ENCODE peak calls at places on chromosomes 12 and 14, in six cellular contexts. One of them, this sample, is unnamed.

GRCh38 chr12:106345739-106346138 is 11.8 kb upstream of the POLR3B start:
- DNase-seq in right cardiac atrium: no peak
- DNase-seq in KBM-7: peak
- DNase-seq in fibroblast of the aortic adventitia: peak
- DNase-seq in T follicular helper cell: no peak
- DNase-seq in stimulated activated CD4-positive, alpha-beta T cell treated with anti-CD3 and anti-CD28 coated beads, TNF-alpha, amount 100 ng/mL, for 4 hours: no peak
- DNase-seq in this sample: no peak

GRCh38 chr14:104749111-104749649 is 3.8 kb upstream of the SIVA1 start:
- DNase-seq in fibroblast of the aortic adventitia: peak
- DNase-seq in T follicular helper cell: no peak
- DNase-seq in right cardiac atrium: peak
- DNase-seq in stimulated activated CD4-positive, alpha-beta T cell treated with anti-CD3 and anti-CD28 coated beads, TNF-alpha, amount 100 ng/mL, for 4 hours: no peak
- DNase-seq in KBM-7: no peak
- DNase-seq in this sample: no peak

GRCh38 chr12:108482717-108483212 is 32.3 kb upstream of the FICD start:
- DNase-seq in right cardiac atrium: no peak
- DNase-seq in T follicular helper cell: no peak
- DNase-seq in KBM-7: no peak
- DNase-seq in stimulated activated CD4-positive, alpha-beta T cell treated with anti-CD3 and anti-CD28 coated beads, TNF-alpha, amount 100 ng/mL, for 4 hours: no peak
- DNase-seq in fibroblast of the aortic adventitia: no peak
- DNase-seq in this sample: no peak

GRCh38 chr12:92541024-92541423 is 161.8 kb upstream of the PLEKHG7 start:
- DNase-seq in right cardiac atrium: no peak
- DNase-seq in stimulated activated CD4-positive, alpha-beta T cell treated with anti-CD3 and anti-CD28 coated beads, TNF-alpha, amount 100 ng/mL, for 4 hours: no peak
- DNase-seq in KBM-7: peak
- DNase-seq in fibroblast of the aortic adventitia: no peak
- DNase-seq in T follicular helper cell: no peak
- DNase-seq in this sample: no peak

GRCh38 chr12:84913151-84913550 is 552 bp upstream of the SLC6A15 start:
- DNase-seq in stimulated activated CD4-positive, alpha-beta T cell treated with anti-CD3 and anti-CD28 coated beads, TNF-alpha, amount 100 ng/mL, for 4 hours: no peak
- DNase-seq in right cardiac atrium: no peak
- DNase-seq in fibroblast of the aortic adventitia: peak
- DNase-seq in KBM-7: no peak
- DNase-seq in T follicular helper cell: no peak
- DNase-seq in this sample: no peak

GRCh38 chr14:100539766-100540140 is 47.5 kb downstream of the BEGAIN start:
- DNase-seq in right cardiac atrium: no peak
- DNase-seq in stimulated activated CD4-positive, alpha-beta T cell treated with anti-CD3 and anti-CD28 coated beads, TNF-alpha, amount 100 ng/mL, for 4 hours: no peak
- DNase-seq in KBM-7: no peak
- DNase-seq in fibroblast of the aortic adventitia: no peak
- DNase-seq in T follicular helper cell: no peak
- DNase-seq in this sample: no peak

GRCh38 chr12:32118806-32119205 is 12.2 kb downstream of the BICD1 start:
- DNase-seq in stimulated activated CD4-positive, alpha-beta T cell treated with anti-CD3 and anti-CD28 coated beads, TNF-alpha, amount 100 ng/mL, for 4 hours: no peak
- DNase-seq in KBM-7: no peak
- DNase-seq in right cardiac atrium: no peak
- DNase-seq in fibroblast of the aortic adventitia: no peak
- DNase-seq in T follicular helper cell: no peak
- DNase-seq in this sample: no peak

GRCh38 chr12:82833461-82833860 is 146.8 kb downstream of the TMTC2 start:
- DNase-seq in stimulated activated CD4-positive, alpha-beta T cell treated with anti-CD3 and anti-CD28 coated beads, TNF-alpha, amount 100 ng/mL, for 4 hours: no peak
- DNase-seq in fibroblast of the aortic adventitia: peak
- DNase-seq in right cardiac atrium: no peak
- DNase-seq in T follicular helper cell: no peak
- DNase-seq in KBM-7: no peak
- DNase-seq in this sample: no peak

GRCh38 chr12:48414046-48414445 is 58.3 kb upstream of the ANP32D start:
- DNase-seq in fibroblast of the aortic adventitia: no peak
- DNase-seq in right cardiac atrium: no peak
- DNase-seq in KBM-7: no peak
- DNase-seq in T follicular helper cell: no peak
- DNase-seq in stimulated activated CD4-positive, alpha-beta T cell treated with anti-CD3 and anti-CD28 coated beads, TNF-alpha, amount 100 ng/mL, for 4 hours: no peak
- DNase-seq in this sample: no peak

GRCh38 chr12:128316981-128317526 is 50.1 kb downstream of the TMEM132C start:
- DNase-seq in right cardiac atrium: no peak
- DNase-seq in T follicular helper cell: no peak
- DNase-seq in KBM-7: no peak
- DNase-seq in stimulated activated CD4-positive, alpha-beta T cell treated with anti-CD3 and anti-CD28 coated beads, TNF-alpha, amount 100 ng/mL, for 4 hours: no peak
- DNase-seq in fibroblast of the aortic adventitia: no peak
- DNase-seq in this sample: no peak

GRCh38 chr12:3357950-3358525 is 133.0 kb upstream of the PRMT8 start:
- DNase-seq in right cardiac atrium: no peak
- DNase-seq in fibroblast of the aortic adventitia: no peak
- DNase-seq in T follicular helper cell: no peak
- DNase-seq in KBM-7: no peak
- DNase-seq in stimulated activated CD4-positive, alpha-beta T cell treated with anti-CD3 and anti-CD28 coated beads, TNF-alpha, amount 100 ng/mL, for 4 hours: no peak
- DNase-seq in this sample: no peak

GRCh38 chr14:31449971-31450610 is 7.2 kb downstream of the DTD2 start:
- DNase-seq in stimulated activated CD4-positive, alpha-beta T cell treated with anti-CD3 and anti-CD28 coated beads, TNF-alpha, amount 100 ng/mL, for 4 hours: no peak
- DNase-seq in KBM-7: peak
- DNase-seq in fibroblast of the aortic adventitia: peak
- DNase-seq in T follicular helper cell: no peak
- DNase-seq in right cardiac atrium: no peak
- DNase-seq in this sample: no peak

GRCh38 chr14:36747411-36748184 is 85.9 kb downstream of the PAX9 start:
- DNase-seq in T follicular helper cell: no peak
- DNase-seq in KBM-7: peak
- DNase-seq in fibroblast of the aortic adventitia: peak
- DNase-seq in right cardiac atrium: no peak
- DNase-seq in stimulated activated CD4-positive, alpha-beta T cell treated with anti-CD3 and anti-CD28 coated beads, TNF-alpha, amount 100 ng/mL, for 4 hours: no peak
- DNase-seq in this sample: no peak

GRCh38 chr14:64266206-64266605 is 28.0 kb downstream of the ESR2 start:
- DNase-seq in stimulated activated CD4-positive, alpha-beta T cell treated with anti-CD3 and anti-CD28 coated beads, TNF-alpha, amount 100 ng/mL, for 4 hours: no peak
- DNase-seq in right cardiac atrium: no peak
- DNase-seq in KBM-7: no peak
- DNase-seq in T follicular helper cell: no peak
- DNase-seq in fibroblast of the aortic adventitia: peak
- DNase-seq in this sample: no peak